ENCODE peak calls at places on chromosomes 4 and X, in four cellular contexts. I is T-helper 17 cell; K is CD8-positive, alpha-beta T cell; H is AG04450. Z is an unnamed sample.

GRCh38 chr4:139655116-139655515 is 10.5 kb upstream of the MGST2 start:
- DNase-seq in H (no peak), K (no peak), I (no peak), Z (no peak)

GRCh38 chrX:73215263-73215662 is 612 bp upstream of the NAP1L2 start:
- DNase-seq in K (peak; percentile 20), H (no peak), I (no peak), Z (no peak)

GRCh38 chr4:154958621-154959358 is 177.7 kb downstream of the RBM46 start:
- DNase-seq in K (no peak), H (no peak), I (no peak), Z (no peak)

GRCh38 chr4:150139297-150139696 is 61.1 kb downstream of the DCLK2 start:
- DNase-seq in H (no peak), K (no peak), I (no peak), Z (no peak)

GRCh38 chr4:25862411-25863346 is at the start of gene SEL1L3:
- DNase-seq in H (no peak), K (peak; percentile 45), I (peak; percentile 59), Z (no peak)

GRCh38 chr4:124868495-124868894 is 156.0 kb upstream of the ANKRD50 start:
- DNase-seq in I (no peak), H (no peak), K (no peak), Z (no peak)

GRCh38 chr4:140726776-140727500 is 29.2 kb downstream of the TBC1D9 start:
- DNase-seq in H (no peak), K (no peak), I (no peak), Z (no peak)

GRCh38 chr4:47631161-47631560 is 146.1 kb downstream of the ATP10D start:
- DNase-seq in K (no peak), H (no peak), I (no peak), Z (no peak)

GRCh38 chrX:24494544-24495113 is 29.5 kb downstream of the PDK3 start:
- DNase-seq in H (peak; percentile 30), I (no peak), K (no peak), Z (no peak)

GRCh38 chr4:48635310-48635709 is 144.8 kb downstream of the FRYL start:
- DNase-seq in K (no peak), I (no peak), H (no peak), Z (no peak)

GRCh38 chr4:22515145-22515887 is 550 bp downstream of the ADGRA3 start:
- DNase-seq in K (no peak), H (no peak), I (no peak), Z (no peak)

GRCh38 chrX:133321441-133321840 is 93.8 kb downstream of the GPC4 start:
- DNase-seq in I (no peak), K (no peak), H (no peak), Z (no peak)

GRCh38 chr4:114250439-114250891 is 271.0 kb upstream of the ARSJ start:
- DNase-seq in K (no peak), I (no peak), H (peak; percentile 47), Z (no peak)

GRCh38 chr4:112531146-112531545 is 15.2 kb upstream of the NEUROG2 start:
- DNase-seq in I (no peak), K (no peak), H (no peak), Z (no peak)

GRCh38 chr4:48778431-48779094 is 1.5 kb downstream of the FRYL start:
- DNase-seq in H (no peak), K (no peak), I (no peak), Z (no peak)

GRCh38 chr4:138475116-138475515 is 233.0 kb upstream of the SLC7A11 start:
- DNase-seq in H (no peak), I (no peak), K (no peak), Z (no peak)

GRCh38 chrX:16484338-16484737 is 165.6 kb upstream of the S100G start:
- DNase-seq in H (peak; percentile 70), I (no peak), K (peak; percentile 10), Z (no peak)

GRCh38 chr4:71941001-71941400 is 90.8 kb upstream of the NPFFR2 start:
- DNase-seq in I (no peak), H (no peak), K (no peak), Z (no peak)